ENCODE peak calls at places on chromosomes 1 and 21, in six cellular contexts. One of them, this sample, is unnamed.

GRCh38 chr1:169904834-169905233 is 11.1 kb upstream of the SCYL3 start:
- DNase-seq in IMR-90: no peak
- DNase-seq in bronchial epithelial cell: no peak
- DNase-seq in heart left ventricle: no peak
- DNase-seq in OCI-LY7: no peak
- DNase-seq in esophagus squamous epithelium: no peak
- DNase-seq in this sample: no peak

GRCh38 chr1:15755021-15755642 is 3.5 kb upstream of the FBLIM1 start:
- DNase-seq in IMR-90: no peak
- DNase-seq in bronchial epithelial cell: no peak
- DNase-seq in esophagus squamous epithelium: no peak
- DNase-seq in heart left ventricle: no peak
- DNase-seq in OCI-LY7: no peak
- DNase-seq in this sample: no peak

GRCh38 chr1:39412079-39412478 is 79.4 kb upstream of the BMP8A start:
- DNase-seq in bronchial epithelial cell: no peak
- DNase-seq in heart left ventricle: no peak
- DNase-seq in OCI-LY7: no peak
- DNase-seq in IMR-90: no peak
- DNase-seq in esophagus squamous epithelium: no peak
- DNase-seq in this sample: no peak

GRCh38 chr1:177586429-177586828 is 383.4 kb downstream of the SEC16B start:
- DNase-seq in heart left ventricle: no peak
- DNase-seq in OCI-LY7: no peak
- DNase-seq in bronchial epithelial cell: peak
- DNase-seq in esophagus squamous epithelium: no peak
- DNase-seq in IMR-90: peak
- DNase-seq in this sample: peak

GRCh38 chr1:38915352-38915948 is 26.2 kb downstream of the RHBDL2 start:
- DNase-seq in IMR-90: peak
- DNase-seq in esophagus squamous epithelium: no peak
- DNase-seq in heart left ventricle: no peak
- DNase-seq in OCI-LY7: no peak
- DNase-seq in bronchial epithelial cell: peak
- DNase-seq in this sample: no peak

GRCh38 chr1:205356424-205357151 is at the start of gene KLHDC8A:
- DNase-seq in bronchial epithelial cell: no peak
- DNase-seq in IMR-90: no peak
- DNase-seq in OCI-LY7: no peak
- DNase-seq in esophagus squamous epithelium: no peak
- DNase-seq in heart left ventricle: no peak
- DNase-seq in this sample: no peak

GRCh38 chr21:31557421-31557955 is 102.0 kb upstream of the SOD1 start:
- DNase-seq in bronchial epithelial cell: no peak
- DNase-seq in OCI-LY7: no peak
- DNase-seq in heart left ventricle: no peak
- DNase-seq in IMR-90: no peak
- DNase-seq in esophagus squamous epithelium: no peak
- DNase-seq in this sample: no peak

GRCh38 chr1:195495720-195496635 is 1112.3 kb downstream of the KCNT2 start:
- DNase-seq in esophagus squamous epithelium: no peak
- DNase-seq in heart left ventricle: no peak
- DNase-seq in OCI-LY7: no peak
- DNase-seq in bronchial epithelial cell: no peak
- DNase-seq in IMR-90: no peak
- DNase-seq in this sample: no peak

DNA sequence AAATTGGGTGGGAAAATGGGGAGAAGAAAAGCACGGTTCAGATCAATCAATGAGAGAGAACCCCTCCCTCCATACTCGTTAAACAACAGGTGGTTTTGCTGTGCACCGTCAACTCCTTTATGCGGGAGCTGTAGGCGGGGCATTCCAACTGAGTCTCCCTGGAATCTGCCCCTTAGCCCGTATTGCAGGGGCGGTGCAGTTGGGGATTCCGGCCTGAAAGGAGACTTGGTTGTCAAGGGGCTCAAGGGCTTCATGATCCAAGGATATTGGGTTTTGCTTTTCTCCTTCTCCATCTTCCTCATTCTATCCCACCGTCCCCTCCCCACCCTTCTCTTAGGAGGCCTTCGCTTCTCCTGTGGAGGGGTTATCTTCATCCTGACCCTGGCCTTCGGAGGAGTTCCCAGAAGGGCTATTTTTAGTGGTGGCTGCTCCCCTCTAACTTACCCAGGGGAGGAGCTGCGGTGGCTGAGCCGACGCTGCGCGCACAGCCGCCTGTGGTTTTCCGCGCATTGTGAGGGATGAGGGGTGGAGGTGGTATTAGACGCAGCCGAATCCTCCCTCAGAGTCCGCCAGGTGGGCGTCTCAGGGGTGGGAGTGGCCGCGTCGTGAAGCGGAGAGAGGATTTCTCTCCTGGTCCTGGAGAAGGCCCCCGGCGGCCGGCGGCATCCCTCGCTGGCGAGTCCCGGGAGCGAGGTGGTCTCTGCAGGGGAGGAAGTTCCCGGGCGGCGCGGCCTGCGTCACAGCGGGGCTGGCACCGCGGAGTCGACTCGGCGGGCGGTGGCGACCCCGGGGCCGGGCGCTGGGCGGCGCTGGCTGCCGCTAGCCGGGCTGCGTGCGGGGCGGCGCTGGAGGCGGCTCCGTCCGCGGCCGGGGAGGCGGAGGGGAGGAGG is 462 bp upstream of the LRRC8C start:
- DNase-seq in bronchial epithelial cell: peak
- DNase-seq in heart left ventricle: peak
- DNase-seq in IMR-90: peak
- DNase-seq in OCI-LY7: peak
- DNase-seq in esophagus squamous epithelium: no peak
- DNase-seq in this sample: no peak
- TF ChIP-seq CTCF in bronchial epithelial cell: peak
- TF ChIP-seq CTCF in heart left ventricle: peak
- TF ChIP-seq CTCF in IMR-90: peak
- TF ChIP-seq CTCF in OCI-LY7: peak
- TF ChIP-seq CTCF in esophagus squamous epithelium: no peak
- TF ChIP-seq CTCF in this sample: peak

GRCh38 chr1:6033986-6034749 is 11.5 kb upstream of the KCNAB2 start:
- DNase-seq in OCI-LY7: peak
- DNase-seq in esophagus squamous epithelium: no peak
- DNase-seq in bronchial epithelial cell: peak
- DNase-seq in IMR-90: peak
- DNase-seq in heart left ventricle: peak
- DNase-seq in this sample: no peak

GRCh38 chr1:6034750-6035096 is 11.0 kb upstream of the KCNAB2 start:
- DNase-seq in IMR-90: no peak
- DNase-seq in heart left ventricle: no peak
- DNase-seq in OCI-LY7: no peak
- DNase-seq in esophagus squamous epithelium: no peak
- DNase-seq in bronchial epithelial cell: no peak
- DNase-seq in this sample: no peak

GRCh38 chr1:6035265-6035664 is 10.4 kb upstream of the KCNAB2 start:
- DNase-seq in esophagus squamous epithelium: no peak
- DNase-seq in heart left ventricle: no peak
- DNase-seq in OCI-LY7: no peak
- DNase-seq in IMR-90: no peak
- DNase-seq in bronchial epithelial cell: no peak
- DNase-seq in this sample: no peak

GRCh38 chr1:6037338-6037762 is 8.3 kb upstream of the KCNAB2 start:
- DNase-seq in OCI-LY7: peak
- DNase-seq in bronchial epithelial cell: no peak
- DNase-seq in heart left ventricle: no peak
- DNase-seq in esophagus squamous epithelium: no peak
- DNase-seq in IMR-90: peak
- DNase-seq in this sample: no peak

DNA sequence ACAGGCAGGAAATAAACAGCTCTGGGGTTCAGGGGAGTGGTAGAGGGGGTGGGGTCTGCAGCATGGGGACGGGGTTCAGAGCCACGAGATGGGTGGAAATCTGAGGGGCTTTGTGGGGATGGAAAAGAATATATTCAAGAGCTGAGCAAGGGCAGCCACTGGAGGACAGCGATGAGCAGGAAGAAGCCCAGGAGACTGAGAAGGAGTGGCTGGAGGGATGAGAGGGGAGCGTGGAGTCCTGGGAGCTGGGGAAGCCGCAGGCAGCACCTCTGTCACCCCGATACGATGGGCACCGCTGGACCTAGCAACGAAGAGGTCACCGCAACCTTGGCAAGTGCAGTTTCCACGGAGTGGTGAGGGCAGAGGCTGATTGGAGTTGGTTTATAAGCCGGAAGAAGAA is 10.0 kb upstream of the KCNAB2 start:
- DNase-seq in OCI-LY7: no peak
- DNase-seq in esophagus squamous epithelium: no peak
- DNase-seq in IMR-90: no peak
- DNase-seq in bronchial epithelial cell: no peak
- DNase-seq in heart left ventricle: no peak
- DNase-seq in this sample: no peak
- TF ChIP-seq CTCF in OCI-LY7: no peak
- TF ChIP-seq CTCF in esophagus squamous epithelium: no peak
- TF ChIP-seq CTCF in IMR-90: peak
- TF ChIP-seq CTCF in bronchial epithelial cell: no peak
- TF ChIP-seq CTCF in heart left ventricle: no peak
- TF ChIP-seq CTCF in this sample: peak

GRCh38 chr21:35204850-35205564 is 155.9 kb upstream of the RUNX1 start:
- DNase-seq in OCI-LY7: peak
- DNase-seq in heart left ventricle: peak
- DNase-seq in IMR-90: peak
- DNase-seq in bronchial epithelial cell: no peak
- DNase-seq in esophagus squamous epithelium: no peak
- DNase-seq in this sample: no peak
- TF ChIP-seq CTCF in OCI-LY7: peak
- TF ChIP-seq CTCF in heart left ventricle: no peak
- TF ChIP-seq CTCF in IMR-90: peak
- TF ChIP-seq CTCF in bronchial epithelial cell: no peak
- TF ChIP-seq CTCF in esophagus squamous epithelium: no peak
- TF ChIP-seq CTCF in this sample: no peak

GRCh38 chr1:93434987-93435386 is 12.9 kb upstream of the FNBP1L start:
- DNase-seq in bronchial epithelial cell: no peak
- DNase-seq in OCI-LY7: no peak
- DNase-seq in esophagus squamous epithelium: no peak
- DNase-seq in heart left ventricle: no peak
- DNase-seq in IMR-90: no peak
- DNase-seq in this sample: no peak

GRCh38 chr1:93436496-93436895 is 11.4 kb upstream of the FNBP1L start:
- DNase-seq in OCI-LY7: no peak
- DNase-seq in IMR-90: no peak
- DNase-seq in bronchial epithelial cell: no peak
- DNase-seq in heart left ventricle: no peak
- DNase-seq in esophagus squamous epithelium: no peak
- DNase-seq in this sample: no peak

GRCh38 chr1:93434088-93434487 is 13.8 kb upstream of the FNBP1L start:
- DNase-seq in esophagus squamous epithelium: no peak
- DNase-seq in heart left ventricle: no peak
- DNase-seq in IMR-90: no peak
- DNase-seq in OCI-LY7: no peak
- DNase-seq in bronchial epithelial cell: no peak
- DNase-seq in this sample: no peak

GRCh38 chr1:93435443-93435842 is 12.5 kb upstream of the FNBP1L start:
- DNase-seq in IMR-90: no peak
- DNase-seq in OCI-LY7: no peak
- DNase-seq in esophagus squamous epithelium: no peak
- DNase-seq in bronchial epithelial cell: no peak
- DNase-seq in heart left ventricle: no peak
- DNase-seq in this sample: no peak

DNA sequence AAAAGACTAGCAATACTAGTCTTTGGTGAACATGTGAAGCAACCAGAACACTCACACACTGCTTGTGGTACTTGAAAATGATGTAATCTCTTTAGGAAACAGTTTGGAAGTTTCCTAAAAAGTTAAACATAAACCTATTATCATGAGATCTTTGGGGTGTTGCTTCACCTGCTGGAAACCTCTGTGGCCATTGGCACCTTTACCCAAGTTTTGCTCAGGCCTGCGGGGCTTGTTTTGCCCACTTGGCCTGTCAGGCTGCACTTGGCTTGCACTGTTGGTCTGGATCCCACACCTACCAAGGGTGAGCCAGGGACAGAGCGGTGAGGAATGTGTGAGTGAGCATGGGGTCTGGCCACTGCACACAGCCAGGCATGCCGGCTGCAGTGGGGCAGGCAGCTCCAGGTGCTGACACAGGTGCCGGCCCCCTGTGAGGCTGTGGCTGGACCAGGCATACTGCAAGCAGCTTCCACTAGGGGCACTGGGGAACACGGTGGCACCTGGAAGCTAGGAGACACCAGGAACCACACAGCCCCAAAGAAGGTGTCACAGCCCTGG is 14.4 kb upstream of the FNBP1L start:
- DNase-seq in OCI-LY7: peak
- DNase-seq in IMR-90: no peak
- DNase-seq in bronchial epithelial cell: no peak
- DNase-seq in heart left ventricle: no peak
- DNase-seq in esophagus squamous epithelium: no peak
- DNase-seq in this sample: no peak
- TF ChIP-seq CTCF in OCI-LY7: peak
- TF ChIP-seq CTCF in IMR-90: no peak
- TF ChIP-seq CTCF in bronchial epithelial cell: peak
- TF ChIP-seq CTCF in heart left ventricle: peak
- TF ChIP-seq CTCF in esophagus squamous epithelium: no peak
- TF ChIP-seq CTCF in this sample: no peak

DNA sequence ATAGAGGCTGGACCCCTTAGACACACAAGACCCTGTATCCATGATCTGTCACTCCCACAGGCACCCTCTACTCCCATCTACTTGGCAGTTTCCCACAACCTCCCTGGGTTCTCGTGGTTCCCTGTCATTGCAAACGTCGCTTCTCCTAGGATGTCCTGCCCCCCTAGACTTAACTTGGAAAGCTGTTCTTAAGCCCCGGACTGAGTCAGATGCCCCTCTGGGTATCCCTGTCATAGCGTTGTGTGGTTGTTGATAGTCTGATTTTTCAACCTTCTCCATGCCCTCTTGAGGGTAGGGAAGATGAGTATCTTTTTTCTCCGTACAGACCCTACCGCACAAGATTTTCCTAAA is 11.8 kb downstream of the RCC1 start:
- DNase-seq in esophagus squamous epithelium: no peak
- DNase-seq in bronchial epithelial cell: no peak
- DNase-seq in heart left ventricle: no peak
- DNase-seq in IMR-90: peak
- DNase-seq in OCI-LY7: no peak
- DNase-seq in this sample: no peak
- TF ChIP-seq CTCF in esophagus squamous epithelium: no peak
- TF ChIP-seq CTCF in bronchial epithelial cell: no peak
- TF ChIP-seq CTCF in heart left ventricle: no peak
- TF ChIP-seq CTCF in IMR-90: no peak
- TF ChIP-seq CTCF in OCI-LY7: no peak
- TF ChIP-seq CTCF in this sample: no peak

DNA sequence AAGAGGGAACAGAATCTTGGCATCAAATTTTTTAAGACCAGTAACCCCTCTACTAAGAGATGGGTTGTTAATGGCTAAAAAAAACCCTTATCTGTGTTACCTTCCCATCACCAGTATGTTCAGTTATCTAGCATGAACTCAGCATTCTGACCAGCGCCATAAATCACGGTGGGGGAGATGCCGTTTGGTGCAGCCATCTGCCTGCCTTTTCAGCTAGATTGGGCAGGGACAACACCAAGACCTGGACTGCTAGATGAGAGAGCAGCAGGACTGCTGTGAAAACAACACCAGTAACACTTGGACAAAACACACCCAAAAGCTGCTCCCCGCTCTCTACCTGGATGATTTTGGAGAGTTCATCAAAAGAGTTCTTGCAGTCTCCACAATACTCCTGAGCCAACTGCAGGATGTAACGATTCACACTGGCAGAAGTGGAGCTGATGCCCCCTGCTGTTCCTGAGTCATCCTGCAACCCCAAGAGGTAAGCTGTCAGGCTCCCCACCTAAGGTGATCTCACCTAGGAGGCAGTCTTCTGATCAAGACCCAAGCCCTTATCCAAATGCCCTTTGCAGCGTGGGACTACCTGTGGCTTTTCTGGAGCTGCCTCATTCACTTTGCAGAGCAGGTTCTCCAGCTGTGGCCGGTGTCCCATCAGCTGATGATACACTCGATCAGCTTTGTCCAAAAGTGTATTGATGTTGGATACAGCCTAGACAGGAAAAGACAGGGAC is 96.5 kb downstream of the UBR4 start:
- DNase-seq in heart left ventricle: no peak
- DNase-seq in OCI-LY7: peak
- DNase-seq in esophagus squamous epithelium: no peak
- DNase-seq in IMR-90: peak
- DNase-seq in bronchial epithelial cell: peak
- DNase-seq in this sample: no peak
- TF ChIP-seq CTCF in heart left ventricle: peak
- TF ChIP-seq CTCF in OCI-LY7: peak
- TF ChIP-seq CTCF in esophagus squamous epithelium: no peak
- TF ChIP-seq CTCF in IMR-90: peak
- TF ChIP-seq CTCF in bronchial epithelial cell: peak
- TF ChIP-seq CTCF in this sample: peak

This sample was measured in astrocyte of the cerebellum.